ENCODE peak calls at places on chromosomes 7 and 10, in five cellular contexts. One of them, this sample, is unnamed.

GRCh38 chr7:13880789-13881188 is 108.7 kb downstream of the ETV1 start:
- DNase-seq in neuronal stem cell: no peak
- DNase-seq in H1: no peak
- DNase-seq in H9: no peak
- DNase-seq in mesenchymal stem cell: no peak
- DNase-seq in this sample: no peak

GRCh38 chr7:7433736-7434260 is 101.9 kb downstream of the COL28A1 start:
- DNase-seq in H9: no peak
- DNase-seq in mesenchymal stem cell: no peak
- DNase-seq in H1: no peak
- DNase-seq in neuronal stem cell: no peak
- DNase-seq in this sample: no peak

GRCh38 chr7:100673942-100674431 is 447 bp downstream of the GNB2 start:
- DNase-seq in neuronal stem cell: no peak
- DNase-seq in H1: no peak
- DNase-seq in H9: no peak
- DNase-seq in mesenchymal stem cell: no peak
- DNase-seq in this sample: no peak

GRCh38 chr7:81501220-81501619 is 268.6 kb downstream of the HGF start:
- DNase-seq in H1: no peak
- DNase-seq in mesenchymal stem cell: peak
- DNase-seq in neuronal stem cell: no peak
- DNase-seq in H9: no peak
- DNase-seq in this sample: no peak

GRCh38 chr10:96440257-96441125 is 73.2 kb downstream of the TLL2 start:
- DNase-seq in H9: no peak
- DNase-seq in neuronal stem cell: no peak
- DNase-seq in mesenchymal stem cell: no peak
- DNase-seq in H1: no peak
- DNase-seq in this sample: no peak

GRCh38 chr7:22208806-22209205 is 148.1 kb downstream of the RAPGEF5 start:
- DNase-seq in H1: no peak
- DNase-seq in mesenchymal stem cell: no peak
- DNase-seq in H9: no peak
- DNase-seq in neuronal stem cell: no peak
- DNase-seq in this sample: no peak

GRCh38 chr10:132319853-132320669 is 11.9 kb upstream of the LRRC27 start:
- DNase-seq in H1: no peak
- DNase-seq in mesenchymal stem cell: peak
- DNase-seq in H9: no peak
- DNase-seq in neuronal stem cell: no peak
- DNase-seq in this sample: peak

GRCh38 chr7:91685544-91685943 is 195.0 kb downstream of the MTERF1 start:
- DNase-seq in H1: no peak
- DNase-seq in mesenchymal stem cell: no peak
- DNase-seq in H9: no peak
- DNase-seq in neuronal stem cell: no peak
- DNase-seq in this sample: no peak

GRCh38 chr10:67925449-67926005 is 41.1 kb downstream of the SIRT1 start:
- DNase-seq in H1: no peak
- DNase-seq in H9: no peak
- DNase-seq in neuronal stem cell: no peak
- DNase-seq in mesenchymal stem cell: no peak
- DNase-seq in this sample: no peak

GRCh38 chr10:129938460-129938859 is 25.6 kb downstream of the EBF3 start:
- DNase-seq in H9: no peak
- DNase-seq in mesenchymal stem cell: no peak
- DNase-seq in neuronal stem cell: no peak
- DNase-seq in H1: no peak
- DNase-seq in this sample: no peak

GRCh38 chr10:91251430-91252056 is 31.1 kb downstream of the PCGF5 start:
- DNase-seq in mesenchymal stem cell: peak
- DNase-seq in neuronal stem cell: peak
- DNase-seq in H9: no peak
- DNase-seq in H1: no peak
- DNase-seq in this sample: peak

GRCh38 chr10:20415684-20416083 is 481.4 kb downstream of the NEBL start:
- DNase-seq in H9: no peak
- DNase-seq in neuronal stem cell: no peak
- DNase-seq in H1: no peak
- DNase-seq in mesenchymal stem cell: no peak
- DNase-seq in this sample: no peak

GRCh38 chr7:116692599-116693308 is 20.8 kb downstream of the MET start:
- DNase-seq in H9: no peak
- DNase-seq in H1: no peak
- DNase-seq in mesenchymal stem cell: no peak
- DNase-seq in neuronal stem cell: no peak
- DNase-seq in this sample: no peak

GRCh38 chr7:48708635-48709034 is 215.7 kb upstream of the CDC14C start:
- DNase-seq in neuronal stem cell: peak
- DNase-seq in mesenchymal stem cell: no peak
- DNase-seq in H1: peak
- DNase-seq in H9: peak
- DNase-seq in this sample: no peak

GRCh38 chr7:135447783-135448182 is 62.1 kb downstream of the CNOT4 start:
- DNase-seq in H1: no peak
- DNase-seq in mesenchymal stem cell: no peak
- DNase-seq in neuronal stem cell: no peak
- DNase-seq in H9: no peak
- DNase-seq in this sample: no peak

GRCh38 chr10:95628786-95629185 is 27.7 kb downstream of the ALDH18A1 start:
- DNase-seq in H1: no peak
- DNase-seq in neuronal stem cell: no peak
- DNase-seq in H9: no peak
- DNase-seq in mesenchymal stem cell: no peak
- DNase-seq in this sample: no peak

GRCh38 chr10:112565434-112566053 is 118.5 kb downstream of the VTI1A start:
- DNase-seq in mesenchymal stem cell: peak
- DNase-seq in H1: no peak
- DNase-seq in neuronal stem cell: peak
- DNase-seq in H9: peak
- DNase-seq in this sample: peak

GRCh38 chr10:70832852-70833542 is 17.2 kb downstream of the SGPL1 start:
- DNase-seq in H9: no peak
- DNase-seq in H1: no peak
- DNase-seq in neuronal stem cell: no peak
- DNase-seq in mesenchymal stem cell: peak
- DNase-seq in this sample: no peak

GRCh38 chr7:18770852-18771251 is 275.3 kb downstream of the HDAC9 start:
- DNase-seq in neuronal stem cell: no peak
- DNase-seq in H9: no peak
- DNase-seq in mesenchymal stem cell: no peak
- DNase-seq in H1: no peak
- DNase-seq in this sample: no peak

GRCh38 chr7:49911906-49912305 is 138.5 kb downstream of the VWC2 start:
- DNase-seq in mesenchymal stem cell: no peak
- DNase-seq in H1: no peak
- DNase-seq in neuronal stem cell: no peak
- DNase-seq in H9: no peak
- DNase-seq in this sample: no peak

GRCh38 chr10:75211007-75211735 is 575 bp downstream of the VDAC2 start:
- DNase-seq in mesenchymal stem cell: peak
- DNase-seq in H1: no peak
- DNase-seq in neuronal stem cell: no peak
- DNase-seq in H9: no peak
- DNase-seq in this sample: peak

GRCh38 chr7:111041577-111041976 is 49.4 kb upstream of the LRRN3 start:
- DNase-seq in H9: no peak
- DNase-seq in mesenchymal stem cell: no peak
- DNase-seq in H1: no peak
- DNase-seq in neuronal stem cell: no peak
- DNase-seq in this sample: peak

GRCh38 chr10:86221442-86222335 is 144.9 kb downstream of the GRID1 start:
- DNase-seq in H9: no peak
- DNase-seq in mesenchymal stem cell: no peak
- DNase-seq in H1: no peak
- DNase-seq in neuronal stem cell: no peak
- DNase-seq in this sample: no peak

GRCh38 chr7:28433604-28434254 is 21.4 kb downstream of the CREB5 start:
- DNase-seq in neuronal stem cell: peak
- DNase-seq in H1: peak
- DNase-seq in mesenchymal stem cell: peak
- DNase-seq in H9: peak
- DNase-seq in this sample: no peak

GRCh38 chr7:101426303-101427011 is 63.8 kb downstream of the COL26A1 start:
- DNase-seq in neuronal stem cell: no peak
- DNase-seq in H1: no peak
- DNase-seq in mesenchymal stem cell: no peak
- DNase-seq in H9: no peak
- DNase-seq in this sample: peak

GRCh38 chr10:91511549-91512330 is 101.6 kb downstream of the HECTD2 start:
- DNase-seq in neuronal stem cell: no peak
- DNase-seq in H9: no peak
- DNase-seq in H1: no peak
- DNase-seq in mesenchymal stem cell: peak
- DNase-seq in this sample: no peak

GRCh38 chr7:111878788-111879187 is 316.5 kb upstream of the IMMP2L start:
- DNase-seq in H9: no peak
- DNase-seq in mesenchymal stem cell: no peak
- DNase-seq in H1: no peak
- DNase-seq in neuronal stem cell: no peak
- DNase-seq in this sample: no peak

GRCh38 chr10:3526721-3527120 is 258.3 kb downstream of the KLF6 start:
- DNase-seq in neuronal stem cell: no peak
- DNase-seq in H1: no peak
- DNase-seq in mesenchymal stem cell: peak
- DNase-seq in H9: no peak
- DNase-seq in this sample: no peak

GRCh38 chr10:18684953-18685352 is 25.7 kb downstream of the ARL5B start:
- DNase-seq in neuronal stem cell: no peak
- DNase-seq in H9: no peak
- DNase-seq in H1: no peak
- DNase-seq in mesenchymal stem cell: peak
- DNase-seq in this sample: no peak

GRCh38 chr10:118951218-118951617 is 78.3 kb upstream of the NANOS1 start:
- DNase-seq in neuronal stem cell: no peak
- DNase-seq in H1: no peak
- DNase-seq in H9: no peak
- DNase-seq in mesenchymal stem cell: no peak
- DNase-seq in this sample: no peak

GRCh38 chr7:63070696-63071095 is 928.0 kb upstream of the ZNF722 start:
- DNase-seq in neuronal stem cell: no peak
- DNase-seq in mesenchymal stem cell: no peak
- DNase-seq in H9: no peak
- DNase-seq in H1: no peak
- DNase-seq in this sample: no peak

GRCh38 chr10:89242340-89242680 is 9.3 kb downstream of the LIPA start:
- DNase-seq in mesenchymal stem cell: no peak
- DNase-seq in H1: no peak
- DNase-seq in neuronal stem cell: no peak
- DNase-seq in H9: no peak
- DNase-seq in this sample: no peak

GRCh38 chr7:42611529-42611928 is 300.3 kb downstream of the C7orf25 start:
- DNase-seq in H1: no peak
- DNase-seq in H9: no peak
- DNase-seq in mesenchymal stem cell: no peak
- DNase-seq in neuronal stem cell: no peak
- DNase-seq in this sample: peak
- H3K4ac ChIP-seq in H1: no peak
- H3K4ac ChIP-seq in H9: no peak
- H3K4ac ChIP-seq in mesenchymal stem cell: no peak
- H3K4ac ChIP-seq in neuronal stem cell: no peak
- H3K4ac ChIP-seq in this sample: no peak

GRCh38 chr7:137453356-137453755 is 109.8 kb upstream of the PTN start:
- DNase-seq in neuronal stem cell: no peak
- DNase-seq in mesenchymal stem cell: no peak
- DNase-seq in H9: no peak
- DNase-seq in H1: no peak
- DNase-seq in this sample: no peak

GRCh38 chr7:137449016-137449415 is 105.5 kb upstream of the PTN start:
- DNase-seq in H1: no peak
- DNase-seq in neuronal stem cell: no peak
- DNase-seq in mesenchymal stem cell: no peak
- DNase-seq in H9: no peak
- DNase-seq in this sample: no peak

GRCh38 chr7:137458399-137458798 is 114.9 kb upstream of the PTN start:
- DNase-seq in mesenchymal stem cell: no peak
- DNase-seq in neuronal stem cell: no peak
- DNase-seq in H1: no peak
- DNase-seq in H9: no peak
- DNase-seq in this sample: no peak

GRCh38 chr7:137454169-137455166 is 110.9 kb upstream of the PTN start:
- DNase-seq in H9: no peak
- DNase-seq in mesenchymal stem cell: peak
- DNase-seq in neuronal stem cell: peak
- DNase-seq in H1: no peak
- DNase-seq in this sample: peak
- H3K14ac ChIP-seq in H9: no peak
- H3K14ac ChIP-seq in mesenchymal stem cell: no peak
- H3K14ac ChIP-seq in neuronal stem cell: no peak
- H3K14ac ChIP-seq in H1: no peak
- H3K14ac ChIP-seq in this sample: no peak

GRCh38 chr10:108303149-108303548 is 1138.6 kb upstream of the SORCS1 start:
- DNase-seq in H9: no peak
- DNase-seq in H1: no peak
- DNase-seq in mesenchymal stem cell: no peak
- DNase-seq in neuronal stem cell: no peak
- DNase-seq in this sample: no peak
- H2BK12ac ChIP-seq in H9: no peak
- H2BK12ac ChIP-seq in H1: no peak
- H2BK12ac ChIP-seq in mesenchymal stem cell: no peak
- H2BK12ac ChIP-seq in neuronal stem cell: no peak
- H2BK12ac ChIP-seq in this sample: no peak

GRCh38 chr10:133405272-133405671 is 11.3 kb downstream of the MTG1 start:
- DNase-seq in mesenchymal stem cell: no peak
- DNase-seq in H1: no peak
- DNase-seq in neuronal stem cell: no peak
- DNase-seq in H9: no peak
- DNase-seq in this sample: peak
- H3K4ac ChIP-seq in mesenchymal stem cell: no peak
- H3K4ac ChIP-seq in H1: no peak
- H3K4ac ChIP-seq in neuronal stem cell: no peak
- H3K4ac ChIP-seq in H9: no peak
- H3K4ac ChIP-seq in this sample: no peak

GRCh38 chr10:77604063-77604462 is 33.5 kb downstream of the KCNMA1 start:
- DNase-seq in H1: no peak
- DNase-seq in neuronal stem cell: no peak
- DNase-seq in mesenchymal stem cell: no peak
- DNase-seq in H9: no peak
- DNase-seq in this sample: no peak
- H3K14ac ChIP-seq in H1: no peak
- H3K14ac ChIP-seq in neuronal stem cell: no peak
- H3K14ac ChIP-seq in mesenchymal stem cell: no peak
- H3K14ac ChIP-seq in H9: no peak
- H3K14ac ChIP-seq in this sample: no peak

This sample was measured in trophoblast cell.